ENCODE peak calls at places on chromosomes 7 and 10, in ten cellular contexts. U, L, N, S, C, Y, P, R, J and A are unnamed samples.

GRCh38 chr10:102670871-102671434 is 26.7 kb downstream of the TRIM8 start:
- DNase-seq in P (no peak), N (no peak), C (no peak), L (no peak), R (no peak), S (no peak), J (no peak), U (no peak), Y (peak; percentile 33), A (peak; percentile 41)

GRCh38 chr10:124646483-124647352 is 97.5 kb downstream of the FAM53B start:
- DNase-seq in C (peak; percentile 75), J (peak; percentile 53), L (peak; percentile 86), U (peak; percentile 89), S (peak; percentile 74), Y (peak; percentile 86), P (peak; percentile 91), N (peak; percentile 80), R (no peak), A (peak; percentile 88)

GRCh38 chr10:283916-284356 is 148.7 kb downstream of the ZMYND11 start:
- DNase-seq in S (no peak), Y (no peak), U (no peak), J (peak; percentile 20), R (no peak), L (no peak), N (no peak), P (no peak), C (no peak), A (no peak)

GRCh38 chr10:61752111-61753011 is 89.6 kb downstream of the CABCOCO1 start:
- DNase-seq in S (peak; percentile 68), J (peak; percentile 5), P (no peak), U (peak; percentile 55), N (peak; percentile 76), C (no peak), R (no peak), L (no peak), Y (no peak), A (no peak)

GRCh38 chr10:20877986-20878979 is 18.8 kb downstream of the NEBL start:
- DNase-seq in J (no peak), P (no peak), C (no peak), S (no peak), L (no peak), R (no peak), Y (no peak), U (peak; percentile 67), N (peak; percentile 75), A (no peak)

GRCh38 chr10:52106895-52107294 is 207.2 kb upstream of the DKK1 start:
- DNase-seq in L (no peak), S (no peak), P (no peak), C (no peak), Y (no peak), R (peak; percentile 30), U (peak; percentile 2), N (no peak), J (no peak), A (no peak)

GRCh38 chr7:979886-980571 is 3.0 kb upstream of the CYP2W1 start:
- DNase-seq in S (no peak), N (no peak), P (no peak), C (no peak), R (peak; percentile 48), J (peak; percentile 61), Y (no peak), U (no peak), L (no peak), A (no peak)

GRCh38 chr10:8721641-8722040 is 667.2 kb downstream of the GATA3 start:
- DNase-seq in C (no peak), Y (no peak), P (no peak), L (no peak), U (no peak), N (peak; percentile 26), J (no peak), R (no peak), S (no peak), A (no peak)

GRCh38 chr7:116593359-116594075 is 68.7 kb downstream of the CAV1 start:
- DNase-seq in S (no peak), P (no peak), Y (no peak), R (no peak), U (no peak), L (no peak), N (no peak), C (no peak), J (no peak), A (no peak)

GRCh38 chr7:145382762-145383161 is 546.9 kb upstream of the TPK1 start:
- DNase-seq in P (no peak), R (no peak), U (no peak), N (no peak), J (no peak), Y (no peak), S (no peak), C (no peak), L (no peak), A (no peak)

GRCh38 chr10:88523739-88524400 is 59.2 kb downstream of the RNLS start:
- DNase-seq in J (no peak), P (no peak), S (no peak), R (no peak), Y (no peak), N (no peak), U (no peak), L (no peak), C (no peak), A (no peak)

GRCh38 chr7:108402865-108403264 is 53.4 kb downstream of the NRCAM start:
- DNase-seq in P (no peak), S (no peak), U (peak; percentile 77), R (no peak), L (no peak), N (no peak), C (peak; percentile 16), Y (no peak), J (no peak), A (no peak)

GRCh38 chr7:47529826-47530555 is 51.9 kb downstream of the TNS3 start:
- DNase-seq in N (no peak), Y (no peak), U (no peak), C (no peak), S (no peak), P (no peak), J (no peak), R (no peak), L (no peak), A (no peak)

GRCh38 chr10:43407148-43407575 is 1.8 kb downstream of the HNRNPF start:
- DNase-seq in L (peak; percentile 22), R (peak; percentile 71), U (no peak), S (no peak), N (no peak), J (peak; percentile 66), P (no peak), C (peak; percentile 45), Y (peak; percentile 50), A (peak; percentile 80)

GRCh38 chr7:142808802-142809583 is 38.2 kb downstream of the PRSS2 start:
- DNase-seq in Y (peak; percentile 44), R (no peak), J (peak; percentile 54), C (peak; percentile 55), N (peak; percentile 59), L (no peak), S (no peak), U (no peak), P (no peak), A (no peak)
- H3K4me3 ChIP-seq in Y (no peak overlapping the region), R (no peak overlapping the region), J (no peak overlapping the region), C (no peak overlapping the region), N (no peak overlapping the region), L (no peak overlapping the region), S (no peak overlapping the region), U (no peak overlapping the region), P (no peak overlapping the region), A (no peak overlapping the region)

DNA sequence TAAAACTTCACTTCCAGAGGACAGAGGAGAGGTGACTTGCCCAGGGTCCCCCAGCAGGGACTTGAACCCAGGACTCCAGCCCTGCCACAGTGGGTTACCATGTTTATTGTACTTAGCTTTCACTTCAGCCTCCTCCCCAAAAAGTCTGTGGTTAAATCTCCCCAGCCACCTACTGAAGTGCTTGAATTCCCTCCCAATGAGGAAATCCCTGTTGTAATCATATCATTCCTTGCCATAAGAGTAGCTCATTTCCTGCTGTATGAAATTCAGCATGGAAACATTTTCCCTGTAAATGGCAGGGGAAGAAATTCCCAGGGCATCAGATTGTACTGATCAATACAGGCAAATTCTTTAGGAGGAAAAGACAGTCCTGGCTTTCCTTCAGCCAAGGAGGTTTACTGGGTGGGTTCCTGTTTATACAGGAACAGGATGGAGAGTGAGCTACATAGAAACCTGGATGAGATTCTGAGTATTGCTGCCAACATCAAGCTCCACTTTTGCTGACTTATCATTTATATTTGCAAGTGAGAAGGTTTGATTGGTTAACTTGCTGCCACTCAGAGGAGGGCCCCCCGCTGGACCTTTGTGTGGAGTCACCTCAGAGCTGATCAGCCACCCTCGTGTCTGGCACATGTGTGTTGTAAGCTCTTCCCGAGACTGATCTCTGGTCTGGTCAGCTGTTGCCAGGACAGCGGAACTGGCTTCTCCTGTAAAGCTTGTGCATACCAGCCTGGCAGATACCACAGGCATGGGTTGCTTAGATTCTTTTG is 16.4 kb upstream of the PDZD8 start:
- DNase-seq in L (no peak), P (no peak), J (no peak), S (peak; percentile 94), Y (no peak), C (peak; percentile 29), N (peak; percentile 46), R (no peak), U (peak; percentile 47), A (peak; percentile 85)
- TF ChIP-seq CTCF in L (no peak), P (no peak), J (no peak), S (no peak), Y (no peak), C (no peak), N (no peak), R (no peak), U (no peak), A (no peak)

GRCh38 chr7:55521543-55522267 is 50.6 kb downstream of the VOPP1 start:
- DNase-seq in R (no peak), J (no peak), L (no peak), Y (no peak), S (no peak), P (no peak), N (no peak), C (no peak), U (no peak), A (no peak)
- H3K4me3 ChIP-seq in R (no peak overlapping the region), J (no peak overlapping the region), L (no peak overlapping the region), Y (no peak overlapping the region), S (no peak overlapping the region), P (no peak overlapping the region), N (no peak overlapping the region), C (no peak overlapping the region), U (no peak overlapping the region), A (no peak overlapping the region)

GRCh38 chr7:42099076-42099836 is 137.8 kb downstream of the GLI3 start:
- DNase-seq in C (no peak), Y (no peak), N (peak; percentile 26), J (no peak), U (peak; percentile 60), L (no peak), S (no peak), P (no peak), R (no peak), A (no peak)

GRCh38 chr7:42096681-42097637 is 140.1 kb downstream of the GLI3 start:
- DNase-seq in J (peak; percentile 59), R (no peak), C (peak; percentile 31), L (no peak), U (peak; percentile 54), P (peak; percentile 60), N (no peak), Y (no peak), S (no peak), A (no peak)

GRCh38 chr7:42095791-42096190 is 141.2 kb downstream of the GLI3 start:
- DNase-seq in R (no peak), J (peak; percentile 88), P (no peak), S (no peak), N (no peak), L (no peak), C (no peak), Y (no peak), U (no peak), A (no peak)

GRCh38 chr7:42096262-42096661 is 140.7 kb downstream of the GLI3 start:
- DNase-seq in U (no peak), N (no peak), L (no peak), S (no peak), P (no peak), C (no peak), J (peak; percentile 20), Y (no peak), R (no peak), A (no peak)

GRCh38 chr7:42097756-42098155 is 139.3 kb downstream of the GLI3 start:
- DNase-seq in P (no peak), U (peak; percentile 96), S (no peak), C (no peak), L (no peak), R (no peak), Y (no peak), N (peak; percentile 98), J (peak; percentile 89), A (no peak)
- TF ChIP-seq CTCF in P (no peak), U (peak; percentile 47), S (peak; percentile 40), C (no peak), L (no peak), R (peak; percentile 40), Y (no peak), N (peak; percentile 31), J (peak; percentile 33), A (no peak)